ENCODE peak calls at places on chromosomes 13 and 19, in six cellular contexts. I, F, G, Q, D and S are unnamed samples. For H3K27me3, the result is how much of the 10 kb centered on the place peaks cover.

GRCh38 chr13:98839826-98840769 is 87.6 kb upstream of the SLC15A1 start:
- DNase-seq in I (peak), F (peak), G (peak), Q (peak), D (no peak), S (peak)

GRCh38 chr13:95706356-95706755 is 29.4 kb downstream of the DNAJC3 start:
- DNase-seq in I (no peak), F (no peak), G (no peak), Q (no peak), D (no peak), S (no peak)

GRCh38 chr13:95676100-95676774 is 702 bp upstream of the DNAJC3 start:
- DNase-seq in I (peak), F (peak), G (no peak), Q (peak), D (peak), S (no peak)

GRCh38 chr19:5086725-5087439 is 118.0 kb downstream of the KDM4B start:
- DNase-seq in I (no peak), F (no peak), G (no peak), Q (no peak), D (no peak), S (no peak)

GRCh38 chr19:48772503-48772953 is 17.2 kb downstream of the FGF21 start:
- DNase-seq in I (no peak), F (peak), G (no peak), Q (no peak), D (peak), S (no peak)

GRCh38 chr13:79901336-79901735 is 420.4 kb downstream of the NDFIP2 start:
- DNase-seq in I (peak), F (peak), G (no peak), Q (no peak), D (peak), S (no peak)

GRCh38 chr13:100818706-100819105 is 144.1 kb upstream of the TMTC4 start:
- DNase-seq in I (peak), F (no peak), G (no peak), Q (no peak), D (no peak), S (no peak)

GRCh38 chr19:16590876-16591802 is 18.9 kb upstream of the SLC35E1 start:
- DNase-seq in I (no peak), F (no peak), G (no peak), Q (no peak), D (no peak), S (no peak)

GRCh38 chr13:30752201-30752797 is 17.0 kb downstream of the ALOX5AP start:
- DNase-seq in I (peak), F (peak), G (peak), Q (peak), D (no peak), S (peak)

GRCh38 chr13:75785130-75785529 is 149.0 kb downstream of the LMO7 start:
- DNase-seq in I (peak), F (peak), G (no peak), Q (peak), D (no peak), S (no peak)

GRCh38 chr13:66576381-66576780 is 653.8 kb downstream of the PCDH9 start:
- DNase-seq in I (no peak), F (no peak), G (no peak), Q (no peak), D (no peak), S (no peak)

GRCh38 chr13:106865706-106866288 is 297.9 kb upstream of the ARGLU1 start:
- DNase-seq in I (no peak), F (no peak), G (no peak), Q (no peak), D (no peak), S (no peak)

GRCh38 chr13:30308548-30308947 is 1.2 kb upstream of the KATNAL1 start:
- DNase-seq in I (peak), F (peak), G (no peak), Q (peak), D (no peak), S (no peak)

GRCh38 chr13:114106991-114107685 is 25.3 kb downstream of the RASA3 start:
- DNase-seq in I (no peak), F (no peak), G (no peak), Q (no peak), D (no peak), S (peak)

GRCh38 chr19:12194827-12195500 is 32.1 kb downstream of the ZNF136 start:
- DNase-seq in I (peak), F (peak), G (peak), Q (peak), D (peak), S (peak)

GRCh38 chr19:10018786-10019185 is 5.5 kb downstream of the RDH8 start:
- DNase-seq in I (no peak), F (no peak), G (no peak), Q (no peak), D (no peak), S (no peak)

GRCh38 chr19:7691497-7691896 is 10.4 kb downstream of the FCER2 start:
- DNase-seq in I (no peak), F (no peak), G (no peak), Q (no peak), D (no peak), S (no peak)
- H3K27me3 ChIP-seq in I (under half), F (under half), G (half or more), Q (under half), D (under half), S (under half)

GRCh38 chr13:78601124-78601885 is 2.0 kb downstream of the POU4F1 start:
- DNase-seq in I (peak), F (peak), G (no peak), Q (no peak), D (peak), S (no peak)

GRCh38 chr13:78601886-78602560 is 1.3 kb downstream of the POU4F1 start:
- DNase-seq in I (no peak), F (no peak), G (no peak), Q (no peak), D (peak), S (no peak)

GRCh38 chr13:78599911-78600310 is 3.4 kb downstream of the POU4F1 start:
- DNase-seq in I (no peak), F (no peak), G (no peak), Q (no peak), D (no peak), S (no peak)

GRCh38 chr13:78598933-78599332 is 4.4 kb downstream of the POU4F1 start:
- DNase-seq in I (no peak), F (no peak), G (no peak), Q (no peak), D (no peak), S (no peak)

DNA sequence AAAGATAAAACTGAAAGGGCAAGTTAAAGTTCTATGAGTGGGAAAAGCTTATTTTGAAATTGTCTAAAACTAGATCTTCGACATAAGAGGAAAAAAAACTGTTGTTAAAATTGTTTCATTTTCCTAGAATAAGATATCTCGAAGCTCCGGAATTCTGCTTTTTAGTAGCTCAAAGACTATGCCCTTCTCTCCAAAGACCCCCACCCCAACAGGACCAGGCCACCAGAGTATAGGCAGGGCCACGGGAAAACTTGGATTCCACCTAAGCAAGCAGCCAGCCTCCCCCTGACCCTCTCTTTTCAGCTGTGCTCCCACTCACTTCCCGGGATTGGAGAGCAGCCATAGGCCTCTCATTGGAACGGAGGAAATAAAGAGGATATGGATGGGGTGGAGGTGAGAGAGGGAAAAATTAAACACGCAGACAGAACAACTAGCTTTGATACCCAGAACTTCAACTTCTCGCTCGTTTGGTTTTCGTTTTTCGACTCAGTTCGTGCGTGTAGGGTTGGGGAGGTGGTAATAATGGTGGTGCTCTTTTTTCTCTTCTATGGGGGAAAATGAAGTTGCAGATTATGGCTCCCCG is 2.9 kb downstream of the POU4F1 start:
- DNase-seq in I (no peak), F (no peak), G (no peak), Q (no peak), D (no peak), S (no peak)
- H3K27me3 ChIP-seq in I (half or more), F (half or more), G (half or more), Q (half or more), D (half or more), S (under half)

DNA sequence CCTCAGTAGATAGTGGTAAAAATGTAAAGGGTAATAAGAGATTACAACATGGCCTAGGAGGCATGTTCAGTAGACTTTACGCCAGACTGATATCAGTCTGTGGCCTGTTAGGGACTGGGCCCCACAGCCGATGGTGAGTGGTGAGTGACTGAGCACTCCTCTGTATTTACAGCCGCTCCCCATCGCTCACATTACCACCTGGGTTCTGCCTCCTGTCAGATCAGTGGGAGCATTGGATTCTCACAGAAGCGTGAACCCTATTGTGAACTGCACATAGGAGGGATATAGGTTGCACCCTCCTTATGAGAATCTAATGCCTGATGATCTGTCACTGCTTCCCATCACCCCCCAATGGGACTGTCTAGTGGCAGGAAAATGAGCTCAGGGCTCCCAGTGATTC is 17.9 kb downstream of the NLRP11 start:
- DNase-seq in I (no peak), F (no peak), G (no peak), Q (no peak), D (no peak), S (no peak)
- H3K27me3 ChIP-seq in I (under half), F (under half), G (under half), Q (under half), D (under half), S (under half)

GRCh38 chr19:45834970-45835369 is 19.9 kb upstream of the RSPH6A start:
- DNase-seq in I (no peak), F (no peak), G (no peak), Q (no peak), D (no peak), S (no peak)
- H3K27me3 ChIP-seq in I (under half), F (under half), G (under half), Q (under half), D (under half), S (under half)